ENCODE peak calls at places on chromosome 4, in seven cellular contexts. H, L, N, W, B, E and A are unnamed samples.

GRCh38 chr4:73127839-73128448 is 58.4 kb upstream of the COX18 start:
- DNase-seq in H (no peak), L (peak), N (peak), W (no peak), B (no peak), E (peak), A (peak)

GRCh38 chr4:56843421-56843899 is 22.0 kb upstream of the SPINK2 start:
- DNase-seq in H (no peak), L (no peak), N (peak), W (no peak), B (no peak), E (no peak), A (no peak)

GRCh38 chr4:173218411-173219125 is 50.0 kb downstream of the GALNT7 start:
- DNase-seq in H (no peak), L (no peak), N (no peak), W (no peak), B (peak), E (peak), A (no peak)

GRCh38 chr4:105785792-105786191 is 77.2 kb downstream of the GSTCD start:
- DNase-seq in H (no peak), L (no peak), N (no peak), W (no peak), B (no peak), E (no peak), A (no peak)

GRCh38 chr4:98446499-98447375 is 185.6 kb downstream of the RAP1GDS1 start:
- DNase-seq in H (no peak), L (no peak), N (peak), W (peak), B (no peak), E (peak), A (no peak)

GRCh38 chr4:2484169-2484568 is 15.3 kb downstream of the RNF4 start:
- DNase-seq in H (no peak), L (no peak), N (no peak), W (no peak), B (no peak), E (no peak), A (no peak)

GRCh38 chr4:175805863-175806262 is 6.2 kb downstream of the GPM6A start:
- DNase-seq in H (no peak), L (no peak), N (no peak), W (no peak), B (no peak), E (no peak), A (no peak)

GRCh38 chr4:25908491-25908901 is 5.5 kb upstream of the SMIM20 start:
- DNase-seq in H (no peak), L (no peak), N (peak), W (no peak), B (peak), E (peak), A (no peak)

GRCh38 chr4:8591114-8591513 is 1.5 kb upstream of the CPZ start:
- DNase-seq in H (no peak), L (no peak), N (no peak), W (no peak), B (no peak), E (no peak), A (no peak)

GRCh38 chr4:138269175-138269574 is 27.0 kb upstream of the SLC7A11 start:
- DNase-seq in H (no peak), L (no peak), N (no peak), W (no peak), B (no peak), E (no peak), A (no peak)

GRCh38 chr4:71303850-71304249 is 35.0 kb upstream of the SLC4A4 start:
- DNase-seq in H (no peak), L (no peak), N (no peak), W (no peak), B (no peak), E (no peak), A (no peak)

GRCh38 chr4:78737020-78737419 is 39.1 kb upstream of the BMP2K start:
- DNase-seq in H (no peak), L (no peak), N (no peak), W (no peak), B (no peak), E (no peak), A (no peak)

GRCh38 chr4:59643682-59644081 is 1556.4 kb upstream of the ADGRL3 start:
- DNase-seq in H (no peak), L (no peak), N (no peak), W (no peak), B (no peak), E (no peak), A (no peak)

GRCh38 chr4:76589872-76590846 is 155.1 kb downstream of the SHROOM3 start:
- DNase-seq in H (peak), L (peak), N (peak), W (no peak), B (no peak), E (peak), A (peak)

GRCh38 chr4:17597517-17597916 is 16.9 kb upstream of the MED28 start:
- DNase-seq in H (no peak), L (no peak), N (no peak), W (no peak), B (no peak), E (peak), A (no peak)